ENCODE peak calls at places on chromosomes 16 and 17, in seven cellular contexts. X is fibroblast of lung, I is AG04450, M is stomach, L is WERI-Rb-1, O is transverse colon, J is upper lobe of left lung. H is an unnamed sample.

GRCh38 chr17:43878260-43879082 is 28.9 kb downstream of the MPP2 start:
- DNase-seq in X (peak; percentile 87), I (peak; percentile 74), M (peak; percentile 75), L (peak; percentile 86), O (peak; percentile 82), J (peak; percentile 65), H (peak; percentile 87)

GRCh38 chr17:12348476-12348875 is 317.2 kb upstream of the MYOCD start:
- DNase-seq in J (no peak), L (no peak), X (peak; percentile 21), O (no peak), I (no peak), M (no peak), H (no peak)

GRCh38 chr16:23508589-23509440 is 1.5 kb downstream of the GGA2 start:
- DNase-seq in I (no peak), L (peak; percentile 28), J (no peak), X (peak; percentile 25), M (no peak), O (peak; percentile 34), H (peak; percentile 11)

GRCh38 chr17:41974658-41975057 is 8.1 kb downstream of the CNP start:
- DNase-seq in J (no peak), O (no peak), I (no peak), L (no peak), X (no peak), M (no peak), H (no peak)

GRCh38 chr17:30513346-30513745 is 36.1 kb downstream of the GOSR1 start:
- DNase-seq in J (no peak), O (no peak), L (no peak), X (no peak), M (no peak), I (no peak), H (no peak)

GRCh38 chr17:67020293-67020766 is 24.0 kb upstream of the CACNG1 start:
- DNase-seq in M (no peak), I (no peak), L (no peak), O (no peak), X (no peak), J (no peak), H (no peak)

GRCh38 chr16:54936086-54936978 is 5.7 kb downstream of the IRX5 start:
- DNase-seq in L (peak; percentile 28), I (no peak), M (no peak), X (no peak), J (no peak), O (no peak), H (no peak)

GRCh38 chr17:44541884-44542581 is 15.3 kb upstream of the FZD2 start:
- DNase-seq in M (no peak), O (no peak), X (no peak), I (no peak), L (peak; percentile 77), J (no peak), H (no peak)

GRCh38 chr16:50297301-50298074 is 31.1 kb downstream of the ADCY7 start:
- DNase-seq in X (no peak), O (peak; percentile 5), J (no peak), L (peak; percentile 97), I (no peak), M (no peak), H (peak; percentile 59)

GRCh38 chr17:55157165-55157564 is 107.6 kb upstream of the HLF start:
- DNase-seq in M (no peak), L (peak; percentile 19), I (no peak), J (peak; percentile 29), X (peak; percentile 50), O (no peak), H (peak; percentile 21)

GRCh38 chr16:17509194-17509593 is 38.4 kb upstream of the XYLT1 start:
- DNase-seq in J (no peak), L (no peak), O (no peak), I (no peak), M (no peak), X (no peak), H (no peak)
- H3K4me3 ChIP-seq in J (no peak overlapping the region), L (no peak overlapping the region), O (no peak overlapping the region), I (no peak overlapping the region), M (no peak overlapping the region), X (no peak overlapping the region), H (no peak overlapping the region)

DNA sequence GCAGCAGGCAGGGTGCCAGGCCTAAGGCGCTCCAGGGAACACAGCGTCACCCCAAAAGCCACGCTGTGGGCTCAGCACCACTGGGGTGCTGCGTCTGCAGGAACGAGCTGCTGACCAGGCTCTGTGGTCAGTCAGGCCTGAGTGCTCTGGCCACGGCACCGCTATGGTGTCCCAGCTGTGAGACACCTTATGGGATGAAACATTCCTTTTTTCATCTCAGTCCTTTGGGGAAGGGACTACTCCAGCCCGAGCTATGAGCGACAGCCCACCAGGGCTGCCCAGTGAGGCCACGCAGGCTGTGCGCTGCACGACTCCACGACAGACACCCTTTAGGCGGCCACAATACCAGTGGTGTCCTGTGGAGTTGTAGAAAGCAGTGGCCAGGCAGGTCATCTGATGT is 11.1 kb downstream of the MGAT5B start:
- DNase-seq in O (no peak), X (no peak), J (no peak), M (no peak), I (no peak), L (no peak), H (no peak)
- H3K27me3 ChIP-seq in O (peaks cover 16% of the 10 kb centered on the region), X (no peaks in the 10 kb centered on the region), J (no peaks in the 10 kb centered on the region), M (peaks cover 14% of the 10 kb centered on the region), I (peaks cover 9% of the 10 kb centered on the region), L (no peaks in the 10 kb centered on the region), H (peaks cover 20% of the 10 kb centered on the region)

DNA sequence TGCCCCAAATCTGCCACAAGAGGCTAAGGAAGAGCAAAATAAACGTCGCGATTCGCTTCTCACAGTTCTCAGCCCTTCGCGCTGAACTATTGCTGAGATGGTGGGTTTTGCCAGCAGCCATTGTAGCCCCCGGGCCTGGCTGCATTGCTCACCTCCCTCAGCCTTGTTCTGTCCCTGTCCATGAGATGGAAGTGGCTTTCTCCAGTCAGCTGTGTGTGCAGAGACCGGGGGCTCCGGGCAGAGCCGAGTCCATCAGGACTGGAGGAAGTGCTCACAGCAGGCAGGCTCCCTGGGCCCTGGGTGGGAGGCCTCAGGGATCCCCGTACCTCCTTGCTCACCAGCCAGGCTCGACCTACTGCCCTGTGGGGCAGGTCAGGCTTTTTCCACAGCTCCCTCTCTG is 27.6 kb upstream of the CAPN15 start:
- DNase-seq in J (no peak), X (no peak), M (no peak), O (no peak), L (no peak), I (no peak), H (no peak)
- H3K4me3 ChIP-seq in J (no peak overlapping the region), X (no peak overlapping the region), M (no peak overlapping the region), O (no peak overlapping the region), L (no peak overlapping the region), I (no peak overlapping the region), H (no peak overlapping the region)

GRCh38 chr17:79504181-79504605 is 106.7 kb downstream of the RBFOX3 start:
- DNase-seq in O (no peak), I (no peak), L (peak; percentile 80), M (no peak), X (no peak), J (no peak), H (no peak)
- H3K27me3 ChIP-seq in O (peaks cover 15% of the 10 kb centered on the region), I (no peaks in the 10 kb centered on the region), L (no peaks in the 10 kb centered on the region), M (peaks cover 34% of the 10 kb centered on the region), X (no peaks in the 10 kb centered on the region), J (no peaks in the 10 kb centered on the region), H (peaks cover 39% of the 10 kb centered on the region)

H was measured in SJCRH30.